ENCODE peak calls at places on chromosomes 5 and 9, in nine cellular contexts. I is AG09309, X is fibroblast of pulmonary artery, N is H7, P is dorsolateral prefrontal cortex, K is esophagus squamous epithelium, H is vagina, O is AG04450, L is GM23248. V is an unnamed sample.

GRCh38 chr9:86921141-86921868 is 26.0 kb downstream of the GAS1 start:
- DNase-seq in I (no peak), X (no peak), N (no peak), P (no peak), K (no peak), H (no peak), O (no peak), L (no peak), V (no peak)

GRCh38 chr5:124404796-124405195 is 341.6 kb downstream of the ZNF608 start:
- DNase-seq in I (no peak), X (no peak), N (no peak), P (no peak), K (no peak), H (no peak), O (no peak), L (no peak), V (no peak)

GRCh38 chr9:72828281-72828731 is 124.5 kb downstream of the ALDH1A1 start:
- DNase-seq in I (no peak), X (no peak), N (no peak), P (no peak), K (no peak), H (no peak), O (no peak), L (peak; percentile 11), V (no peak)

GRCh38 chr9:109912082-109912581 is 132.1 kb downstream of the PALM2AKAP2 start:
- DNase-seq in I (peak; percentile 46), X (peak; percentile 64), N (peak; percentile 22), P (no peak), K (no peak), H (no peak), O (peak; percentile 47), L (peak; percentile 89), V (no peak)

GRCh38 chr5:166166071-166166470 is 2125.4 kb upstream of the WWC1 start:
- DNase-seq in I (no peak), X (no peak), N (peak; percentile 4), P (no peak), K (no peak), H (no peak), O (no peak), L (no peak), V (no peak)

GRCh38 chr5:33890633-33891032 is 1.2 kb downstream of the ADAMTS12 start:
- DNase-seq in I (no peak), X (peak; percentile 44), N (peak; percentile 49), P (no peak), K (no peak), H (no peak), O (no peak), L (peak; percentile 67), V (no peak)

GRCh38 chr5:83471405-83472212 is at the start of gene VCAN:
- DNase-seq in I (peak; percentile 56), X (peak; percentile 93), N (peak; percentile 73), P (peak; percentile 34), K (no peak), H (no peak), O (peak; percentile 64), L (peak; percentile 89), V (peak; percentile 25)

GRCh38 chr5:60076746-60077145 is 183.2 kb upstream of the PDE4D start:
- DNase-seq in I (no peak), X (no peak), N (no peak), P (no peak), K (no peak), H (no peak), O (no peak), L (no peak), V (no peak)

GRCh38 chr5:109100971-109101370 is 308.8 kb downstream of the PJA2 start:
- DNase-seq in I (no peak), X (no peak), N (no peak), P (no peak), K (no peak), H (no peak), O (no peak), L (no peak), V (no peak)

GRCh38 chr5:151107738-151108520 is 27.1 kb upstream of the TNIP1 start:
- DNase-seq in I (no peak), X (peak; percentile 50), N (no peak), P (no peak), K (no peak), H (no peak), O (no peak), L (peak; percentile 71), V (peak; percentile 67)

GRCh38 chr5:64585654-64586053 is 79.8 kb downstream of the RGS7BP start:
- DNase-seq in I (no peak), X (no peak), N (no peak), P (no peak), K (no peak), H (no peak), O (no peak), L (no peak), V (no peak)

GRCh38 chr9:69412741-69413150 is 87.7 kb downstream of the ENTREP1 start:
- DNase-seq in I (peak; percentile 16), X (peak; percentile 77), N (peak; percentile 92), P (peak; percentile 68), K (no peak), H (no peak), O (peak; percentile 30), L (peak; percentile 86), V (peak; percentile 25)

GRCh38 chr9:36056896-36057295 is 20.2 kb downstream of the RECK start:
- DNase-seq in I (no peak), X (peak; percentile 14), N (no peak), P (no peak), K (no peak), H (no peak), O (no peak), L (no peak), V (no peak)

GRCh38 chr9:35606726-35607125 is 1.7 kb downstream of the TESK1 start:
- DNase-seq in I (no peak), X (no peak), N (peak; percentile 26), P (no peak), K (no peak), H (no peak), O (no peak), L (no peak), V (no peak)

GRCh38 chr5:94745786-94746730 is 127.6 kb downstream of the SLF1 start:
- DNase-seq in I (no peak), X (peak; percentile 40), N (no peak), P (no peak), K (no peak), H (no peak), O (no peak), L (peak; percentile 71), V (no peak)

DNA sequence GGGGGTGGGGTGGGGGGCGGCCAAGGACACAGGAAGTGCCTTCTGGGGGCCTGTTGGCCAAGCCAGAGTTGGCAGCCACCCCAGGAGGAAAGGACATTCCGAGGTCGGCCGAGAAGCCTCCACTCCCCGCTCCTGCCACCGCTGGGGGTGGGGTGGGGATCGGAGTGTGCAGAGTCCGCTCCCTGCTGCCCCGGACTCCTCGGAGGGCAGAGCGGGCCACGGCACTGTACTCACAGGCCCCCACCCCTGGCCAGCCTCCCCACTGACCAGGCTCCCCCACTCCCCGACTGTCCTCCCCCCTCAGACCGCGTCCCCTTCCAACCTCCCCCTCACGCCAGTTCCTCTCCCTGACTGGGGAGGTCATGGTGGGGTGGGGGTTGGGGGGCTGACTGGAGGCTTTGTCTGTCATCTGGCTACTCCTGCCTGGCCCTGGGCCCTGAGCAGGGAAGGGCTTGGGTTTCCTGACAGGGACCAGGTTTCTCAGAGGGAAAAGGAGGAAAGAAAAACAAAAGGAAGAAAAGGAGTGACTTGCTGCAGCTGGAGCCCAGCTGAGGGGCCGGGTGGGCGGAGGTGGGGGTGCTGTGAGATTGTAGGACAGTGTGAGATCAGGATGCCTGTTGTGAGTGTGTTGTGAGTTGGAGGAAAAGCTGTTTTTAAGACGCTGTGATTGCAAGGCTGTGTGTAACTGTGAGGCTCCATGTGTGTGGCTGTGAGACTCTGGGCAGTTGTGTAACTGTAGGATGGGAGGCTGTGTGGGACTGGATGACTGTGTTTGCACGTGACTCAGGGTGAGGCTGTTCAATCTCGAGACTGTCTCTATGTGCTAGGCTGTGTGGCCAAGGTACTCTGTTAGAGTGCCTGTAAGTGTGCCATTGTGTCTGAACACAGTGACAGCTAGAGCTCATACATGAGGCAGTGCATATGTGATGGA is 29.6 kb downstream of the CNTFR start:
- DNase-seq in I (peak; percentile 13), X (peak; percentile 84), N (peak; percentile 87), P (peak; percentile 38), K (no peak), H (no peak), O (no peak), L (peak; percentile 81), V (peak; percentile 60)
- H3K4me3 ChIP-seq in I (no peak overlapping the region), X (peak overlapping the region; percentile 4), N (no peak overlapping the region), P (no peak overlapping the region), K (peak overlapping the region; percentile 25), H (no peak overlapping the region), O (no peak overlapping the region), L (no peak overlapping the region), V (no peak overlapping the region)

GRCh38 chr5:111775224-111775623 is 18.2 kb upstream of the NREP start:
- DNase-seq in I (no peak), X (peak; percentile 54), N (no peak), P (no peak), K (no peak), H (no peak), O (no peak), L (peak; percentile 29), V (no peak)
- H3K4me3 ChIP-seq in I (no peak overlapping the region), X (no peak overlapping the region), N (no peak overlapping the region), P (no peak overlapping the region), K (no peak overlapping the region), H (no peak overlapping the region), O (no peak overlapping the region), L (no peak overlapping the region), V (no peak overlapping the region)

GRCh38 chr5:16179511-16179935 is at the start of gene MARCHF11:
- DNase-seq in I (no peak), X (no peak), N (peak; percentile 78), P (no peak), K (no peak), H (no peak), O (no peak), L (peak; percentile 2), V (no peak)
- H3K4me3 ChIP-seq in I (no peak within 1 kb of the TSS), X (no peak within 1 kb of the TSS), N (peak within 1 kb of the TSS; percentile 54), P (peak within 1 kb of the TSS; percentile 55), K (peak within 1 kb of the TSS; percentile 48), H (no peak within 1 kb of the TSS), O (no peak within 1 kb of the TSS), L (no peak within 1 kb of the TSS), V (peak within 1 kb of the TSS; percentile 25)

GRCh38 chr5:2755371-2755715 is 3.9 kb upstream of the IRX2 start:
- DNase-seq in I (no peak), X (no peak), N (no peak), P (no peak), K (no peak), H (no peak), O (no peak), L (no peak), V (no peak)
- H3K4me3 ChIP-seq in I (no peak overlapping the region), X (no peak overlapping the region), N (peak overlapping the region; percentile 63), P (peak overlapping the region; percentile 25), K (peak overlapping the region; percentile 55), H (no peak overlapping the region), O (no peak overlapping the region), L (peak overlapping the region; percentile 81), V (no peak overlapping the region)

GRCh38 chr5:122129332-122129731 is at the start of gene ZNF474:
- DNase-seq in I (peak; percentile 93), X (peak; percentile 97), N (peak; percentile 11), P (no peak), K (no peak), H (no peak), O (peak; percentile 89), L (peak; percentile 98), V (peak; percentile 20)
- H3K4me3 ChIP-seq in I (no peak within 1 kb of the TSS), X (no peak within 1 kb of the TSS), N (no peak within 1 kb of the TSS), P (no peak within 1 kb of the TSS), K (no peak within 1 kb of the TSS), H (no peak within 1 kb of the TSS), O (no peak within 1 kb of the TSS), L (peak within 1 kb of the TSS; percentile 45), V (no peak within 1 kb of the TSS)

GRCh38 chr5:116564322-116564721 is 10.3 kb downstream of the SEMA6A start:
- DNase-seq in I (no peak), X (no peak), N (no peak), P (no peak), K (no peak), H (no peak), O (no peak), L (no peak), V (no peak)
- H3K4me3 ChIP-seq in I (no peak overlapping the region), X (no peak overlapping the region), N (no peak overlapping the region), P (peak overlapping the region; percentile 5), K (no peak overlapping the region), H (no peak overlapping the region), O (no peak overlapping the region), L (no peak overlapping the region), V (no peak overlapping the region)